ENCODE peak calls at places on chromosome 20, in nine cellular contexts. A is GM19239; L is HFF-Myc; N is fibroblast of lung; J is activated effector memory CD4-positive, alpha-beta T cell treated with anti-CD3 and anti-CD28 coated beads, Interleukin-2, amount 50 U/mL, for 16 hours; I is astrocyte; U is KBM-7; K is IMR-90; P is kidney. S is an unnamed sample.

GRCh38 chr20:45968081-45968671 is 3.8 kb downstream of the ZNF335 start:
- DNase-seq in A (no peak), L (no peak), N (no peak), J (no peak), I (no peak), U (no peak), K (no peak), P (peak; percentile 63), S (no peak)

GRCh38 chr20:58818585-58819285 is 32.0 kb downstream of the GNAS-AS1 start:
- DNase-seq in A (no peak), L (peak; percentile 61), N (no peak), J (peak; percentile 75), I (peak; percentile 97), U (no peak), K (peak; percentile 89), P (no peak), S (peak; percentile 84)

GRCh38 chr20:51318058-51318960 is 224.2 kb downstream of the NFATC2 start:
- DNase-seq in A (no peak), L (no peak), N (no peak), J (peak; percentile 84), I (no peak), U (peak; percentile 26), K (no peak), P (no peak), S (no peak)

GRCh38 chr20:62258499-62259293 is 20.4 kb downstream of the OSBPL2 start:
- DNase-seq in A (no peak), L (no peak), N (peak; percentile 65), J (no peak), I (peak; percentile 69), U (no peak), K (peak; percentile 85), P (no peak), S (peak; percentile 86)

GRCh38 chr20:33897313-33897912 is 86.3 kb downstream of the CHMP4B start:
- DNase-seq in A (no peak), L (no peak), N (no peak), J (no peak), I (no peak), U (no peak), K (no peak), P (no peak), S (no peak)

GRCh38 chr20:38658879-38659612 is 57.4 kb downstream of the ARHGAP40 start:
- DNase-seq in A (peak; percentile 41), L (no peak), N (no peak), J (peak; percentile 74), I (no peak), U (peak; percentile 25), K (no peak), P (no peak), S (peak; percentile 13)

GRCh38 chr20:63232235-63233060 is 3.3 kb upstream of the BIRC7 start:
- DNase-seq in A (no peak), L (peak; percentile 70), N (peak; percentile 93), J (no peak), I (peak; percentile 96), U (no peak), K (peak; percentile 96), P (peak; percentile 86), S (peak; percentile 98)

GRCh38 chr20:1905693-1906092 is 10.5 kb downstream of the SIRPA start:
- DNase-seq in A (no peak), L (no peak), N (no peak), J (no peak), I (no peak), U (no peak), K (no peak), P (no peak), S (no peak)

GRCh38 chr20:34983995-34984735 is 28.5 kb downstream of the MYH7B start:
- DNase-seq in A (no peak), L (no peak), N (no peak), J (no peak), I (no peak), U (no peak), K (no peak), P (peak; percentile 69), S (no peak)

GRCh38 chr20:45998761-45999160 is 9.9 kb upstream of the MMP9 start:
- DNase-seq in A (no peak), L (no peak), N (no peak), J (no peak), I (no peak), U (peak; percentile 72), K (no peak), P (peak; percentile 31), S (no peak)

GRCh38 chr20:43727980-43728590 is 1.3 kb upstream of the GTSF1L start:
- DNase-seq in A (no peak), L (no peak), N (peak; percentile 37), J (no peak), I (no peak), U (no peak), K (peak; percentile 12), P (no peak), S (peak; percentile 15)

GRCh38 chr20:61260905-61261304 is 8.8 kb downstream of the CDH4 start:
- DNase-seq in A (no peak), L (no peak), N (no peak), J (no peak), I (no peak), U (no peak), K (no peak), P (no peak), S (no peak)

GRCh38 chr20:60900581-60900980 is 351.5 kb upstream of the CDH4 start:
- DNase-seq in A (no peak), L (no peak), N (no peak), J (no peak), I (no peak), U (no peak), K (no peak), P (no peak), S (no peak)

GRCh38 chr20:17666491-17666890 is 15.6 kb downstream of the RRBP1 start:
- DNase-seq in A (no peak), L (no peak), N (peak; percentile 60), J (no peak), I (peak; percentile 52), U (no peak), K (peak; percentile 60), P (no peak), S (peak; percentile 32)

GRCh38 chr20:5770240-5770986 is 20.2 kb downstream of the SHLD1 start:
- DNase-seq in A (no peak), L (no peak), N (peak; percentile 64), J (no peak), I (no peak), U (no peak), K (peak; percentile 27), P (no peak), S (peak; percentile 21)

GRCh38 chr20:44153636-44154043 is 33.3 kb downstream of the JPH2 start:
- DNase-seq in A (no peak), L (no peak), N (no peak), J (no peak), I (peak; percentile 73), U (no peak), K (peak; percentile 13), P (no peak), S (peak; percentile 83)

S was measured in EH.